ENCODE peak calls at places on chromosomes 6 and 20, in ten cellular contexts. Y is uterus, N is bronchial epithelial cell, T is OCI-LY7, O is fibroblast of villous mesenchyme, Q is tibial nerve, F is cardiac muscle cell, E is endodermal cell, G is A549, S is left lung. V is an unnamed sample.

GRCh38 chr6:32191696-32192607 is 491 bp downstream of the GPSM3 start:
- DNase-seq in Y (no peak), N (no peak), T (no peak), O (no peak), Q (no peak), F (no peak), E (no peak), G (no peak), S (no peak), V (no peak)

GRCh38 chr6:157219201-157220200 is 103.8 kb downstream of the TMEM242 start:
- DNase-seq in Y (peak), N (peak), T (no peak), O (no peak), Q (no peak), F (peak), E (peak), G (no peak), S (no peak), V (peak)

GRCh38 chr6:84771732-84772131 is 7.3 kb upstream of the TBX18 start:
- DNase-seq in Y (no peak), N (no peak), T (no peak), O (no peak), Q (no peak), F (peak), E (peak), G (peak), S (no peak), V (peak)

GRCh38 chr6:145887969-145888368 is 73.4 kb upstream of the FBXO30 start:
- DNase-seq in Y (no peak), N (peak), T (peak), O (peak), Q (no peak), F (peak), E (peak), G (peak), S (no peak), V (peak)

GRCh38 chr6:123967900-123968299 is 164.2 kb downstream of the NKAIN2 start:
- DNase-seq in Y (no peak), N (no peak), T (no peak), O (no peak), Q (no peak), F (no peak), E (no peak), G (no peak), S (no peak), V (no peak)

GRCh38 chr20:62496525-62497218 is 20.9 kb upstream of the GATA5 start:
- DNase-seq in Y (no peak), N (no peak), T (peak), O (no peak), Q (no peak), F (no peak), E (peak), G (no peak), S (no peak), V (no peak)

GRCh38 chr20:40442181-40442963 is 246.7 kb downstream of the MAFB start:
- DNase-seq in Y (no peak), N (peak), T (no peak), O (no peak), Q (no peak), F (peak), E (peak), G (no peak), S (no peak), V (peak)

GRCh38 chr6:151096255-151096612 is 143.5 kb upstream of the AKAP12 start:
- DNase-seq in Y (no peak), N (no peak), T (no peak), O (no peak), Q (no peak), F (peak), E (peak), G (no peak), S (no peak), V (no peak)

GRCh38 chr20:7264137-7264536 is 496.7 kb downstream of the BMP2 start:
- DNase-seq in Y (no peak), N (peak), T (no peak), O (no peak), Q (no peak), F (no peak), E (no peak), G (no peak), S (no peak), V (no peak)

GRCh38 chr20:38747495-38748096 is 664 bp upstream of the ACTR5 start:
- DNase-seq in Y (no peak), N (no peak), T (no peak), O (no peak), Q (no peak), F (no peak), E (no peak), G (no peak), S (no peak), V (no peak)

GRCh38 chr6:145214570-145214969 is 520.8 kb downstream of the EPM2A start:
- DNase-seq in Y (no peak), N (peak), T (peak), O (peak), Q (no peak), F (peak), E (no peak), G (peak), S (no peak), V (peak)

DNA sequence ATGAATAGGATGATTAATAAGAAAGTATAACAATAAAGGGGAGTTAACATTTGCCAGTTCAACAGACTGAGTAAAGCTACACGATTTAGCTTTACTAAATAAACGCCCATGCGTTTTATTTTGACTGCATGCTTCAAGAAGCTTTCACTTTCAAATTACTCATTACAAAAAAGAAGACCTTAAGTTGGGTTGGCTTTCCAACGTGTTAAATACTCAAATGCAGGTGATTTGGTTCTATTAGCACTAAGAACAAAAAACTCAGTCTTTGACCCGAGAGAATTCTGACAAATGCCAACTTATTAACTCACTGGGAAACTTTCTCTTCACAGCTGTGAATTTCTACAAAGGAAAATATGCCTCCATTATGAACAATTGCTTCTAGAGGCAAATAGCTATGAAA is 24.8 kb downstream of the RNF146 start:
- DNase-seq in Y (no peak), N (peak), T (no peak), O (peak), Q (no peak), F (no peak), E (no peak), G (no peak), S (no peak), V (no peak)
- H3K4me3 ChIP-seq in Y (no peak), N (no peak), T (no peak), O (no peak), Q (no peak), F (no peak), E (no peak), G (no peak), S (no peak), V (no peak)

GRCh38 chr20:15639839-15640238 is 933.4 kb downstream of the KIF16B start:
- DNase-seq in Y (no peak), N (no peak), T (no peak), O (no peak), Q (no peak), F (no peak), E (no peak), G (no peak), S (no peak), V (no peak)

GRCh38 chr20:15642676-15643075 is 930.6 kb downstream of the KIF16B start:
- DNase-seq in Y (no peak), N (no peak), T (no peak), O (peak), Q (no peak), F (no peak), E (no peak), G (no peak), S (no peak), V (peak)

GRCh38 chr20:15638781-15639180 is 934.5 kb downstream of the KIF16B start:
- DNase-seq in Y (no peak), N (no peak), T (no peak), O (no peak), Q (no peak), F (no peak), E (no peak), G (no peak), S (no peak), V (no peak)

GRCh38 chr20:15642099-15642498 is 931.1 kb downstream of the KIF16B start:
- DNase-seq in Y (no peak), N (no peak), T (no peak), O (no peak), Q (no peak), F (no peak), E (no peak), G (no peak), S (no peak), V (no peak)

GRCh38 chr20:15643713-15644112 is 929.5 kb downstream of the KIF16B start:
- DNase-seq in Y (no peak), N (peak), T (peak), O (peak), Q (no peak), F (no peak), E (no peak), G (peak), S (no peak), V (peak)
- TF ChIP-seq CTCF in Y (no peak), N (peak), T (peak), O (peak), Q (no peak), F (no peak), E (peak), G (peak), S (no peak), V (peak)

GRCh38 chr6:56058636-56059035 is 183.2 kb upstream of the BMP5 start:
- DNase-seq in Y (no peak), N (no peak), T (no peak), O (peak), Q (no peak), F (peak), E (no peak), G (no peak), S (no peak), V (no peak)
- H3K4me3 ChIP-seq in Y (no peak), N (no peak), T (no peak), O (no peak), Q (no peak), F (no peak), E (no peak), G (no peak), S (no peak), V (no peak)

DNA sequence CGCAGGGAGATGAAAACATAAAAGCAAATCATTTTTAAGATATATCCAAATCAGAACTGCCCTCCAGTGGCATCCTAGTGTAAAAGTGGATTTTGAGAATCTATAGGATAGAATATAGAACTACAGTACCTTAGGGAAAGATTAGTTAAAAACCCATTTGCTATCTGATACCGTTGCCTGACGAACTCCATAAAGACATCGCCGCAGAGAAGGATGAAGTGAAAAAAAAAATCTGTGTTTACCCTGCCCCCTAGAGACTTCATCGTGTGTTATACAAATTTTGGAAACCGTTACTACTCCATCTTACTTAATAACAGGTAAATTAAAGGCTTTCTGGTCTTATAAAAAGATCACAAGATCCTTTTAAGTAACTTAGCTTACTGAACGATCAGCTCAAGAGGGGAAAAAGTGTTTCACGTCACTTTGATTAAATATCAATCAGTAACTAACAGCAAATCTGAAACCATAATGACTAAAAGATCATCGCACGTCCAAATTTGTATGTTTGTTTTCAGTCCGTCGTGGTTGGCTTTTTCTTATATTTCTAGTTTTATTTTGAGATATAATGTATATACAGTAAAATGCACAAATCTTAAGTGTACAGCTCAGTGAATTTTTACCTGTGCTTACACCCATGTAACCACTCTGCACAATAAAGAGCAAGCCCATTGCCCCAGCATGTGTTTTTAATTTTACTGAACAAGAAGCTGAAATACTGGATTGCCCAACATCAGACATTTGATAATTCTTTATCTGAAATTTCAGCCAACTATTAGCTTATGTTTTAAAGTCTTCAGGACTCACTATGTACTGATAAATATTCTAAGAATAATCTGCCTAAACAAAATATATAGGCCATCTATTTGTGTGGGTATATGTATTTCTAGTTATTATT is 879 bp upstream of the MCM3 start:
- DNase-seq in Y (no peak), N (no peak), T (peak), O (peak), Q (no peak), F (peak), E (no peak), G (no peak), S (no peak), V (no peak)
- TF ChIP-seq CTCF in Y (no peak), N (no peak), T (peak), O (peak), Q (no peak), F (peak), E (no peak), G (peak), S (no peak), V (peak)

DNA sequence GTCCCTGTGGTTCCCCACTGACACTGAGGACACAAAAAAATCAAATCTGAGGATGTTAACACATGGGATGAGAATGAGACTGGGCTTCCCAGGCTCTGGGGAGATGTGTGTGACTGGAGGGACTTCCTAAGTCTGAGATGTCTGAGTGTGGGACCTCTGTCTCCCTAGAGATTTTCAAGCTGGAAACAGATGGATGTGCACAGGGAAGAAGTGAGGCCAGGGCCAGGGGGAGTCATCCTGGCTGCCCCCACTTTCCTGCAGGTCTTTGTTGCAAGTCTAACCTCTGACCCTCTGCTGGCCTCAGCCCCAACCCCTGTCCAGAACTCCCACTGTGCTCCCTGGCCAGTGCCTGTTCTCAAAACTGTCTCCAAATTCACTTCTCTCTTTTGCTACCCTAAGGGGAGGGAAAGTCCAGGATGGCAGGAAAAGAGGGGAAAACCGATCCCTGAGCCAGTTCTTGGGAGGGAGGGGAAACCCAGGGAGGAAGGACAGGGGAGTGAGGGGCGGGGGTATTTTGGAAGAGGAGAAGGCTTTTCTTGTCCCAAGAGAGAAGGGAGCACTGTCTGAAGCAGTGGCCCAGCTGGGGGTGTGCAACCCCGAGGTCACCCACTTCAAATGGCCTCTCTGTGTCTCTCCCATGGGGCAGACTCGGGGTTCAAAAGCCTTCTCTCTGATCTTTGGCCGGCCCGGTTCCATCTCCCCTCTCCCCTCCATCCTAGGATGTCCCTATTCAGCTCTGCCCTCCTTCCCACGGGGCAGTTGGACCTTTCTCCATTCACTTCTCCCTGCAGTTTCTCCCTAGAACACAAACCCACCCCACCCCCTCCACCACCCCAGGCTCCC is 3.1 kb downstream of the PPP1R18 start:
- DNase-seq in Y (no peak), N (peak), T (peak), O (no peak), Q (no peak), F (no peak), E (no peak), G (no peak), S (no peak), V (no peak)
- H3K4me3 ChIP-seq in Y (peak), N (peak), T (peak), O (peak), Q (peak), F (peak), E (peak), G (peak), S (peak), V (peak)

DNA sequence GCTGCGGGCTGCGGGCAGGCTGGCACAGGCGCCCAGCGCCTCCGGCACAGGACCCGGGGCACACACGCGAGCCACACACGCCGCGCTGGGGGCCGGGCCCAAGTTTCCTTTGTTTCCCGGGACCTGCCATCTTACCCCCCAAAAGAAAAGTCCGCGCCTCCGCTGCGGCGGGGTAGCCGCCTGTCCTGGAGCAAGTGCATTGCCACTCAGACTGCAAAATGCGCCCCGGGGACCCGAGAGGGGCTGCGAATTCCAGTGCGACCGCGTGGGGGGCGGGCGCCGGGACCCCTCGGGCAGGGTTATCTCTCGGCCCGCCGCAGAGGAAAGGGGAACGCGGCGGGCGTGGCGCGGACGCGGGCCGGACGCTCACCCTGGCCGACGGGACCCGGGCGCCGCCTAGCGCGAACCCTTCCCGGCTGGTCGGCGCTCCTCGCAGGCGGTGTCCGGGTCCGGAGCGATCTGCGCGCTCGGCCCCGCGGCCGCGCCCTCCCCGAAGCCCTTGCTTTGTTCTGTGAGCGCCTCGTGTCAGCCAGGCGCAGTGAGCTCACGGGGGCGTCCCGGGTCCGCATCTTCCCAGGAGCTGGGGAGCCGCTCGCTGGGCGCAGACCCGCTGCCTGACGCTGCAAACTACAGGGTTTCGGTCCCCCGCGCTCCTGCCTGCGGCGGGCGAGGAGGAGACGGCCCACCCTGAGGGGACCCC is 620 bp upstream of the CD24 start:
- DNase-seq in Y (no peak), N (no peak), T (peak), O (no peak), Q (no peak), F (peak), E (peak), G (peak), S (peak), V (no peak)
- TF ChIP-seq CTCF in Y (peak), N (peak), T (peak), O (peak), Q (no peak), F (no peak), E (peak), G (peak), S (no peak), V (no peak)

GRCh38 chr20:3744806-3745685 is 12.6 kb downstream of the HSPA12B start:
- DNase-seq in Y (peak), N (peak), T (peak), O (peak), Q (peak), F (peak), E (peak), G (peak), S (peak), V (peak)
- H3K4me3 ChIP-seq in Y (no peak), N (peak), T (peak), O (no peak), Q (no peak), F (peak), E (peak), G (peak), S (peak), V (no peak)